ENCODE peak calls at places on chromosomes 7 and 10, in six cellular contexts. One of them, this sample, is unnamed.

GRCh38 chr7:5713124-5713912 is 68.1 kb downstream of the RNF216 start:
- DNase-seq in IMR-90: no peak
- DNase-seq in breast epithelium: no peak
- DNase-seq in lung: no peak
- DNase-seq in cardiac fibroblast: no peak
- DNase-seq in body of pancreas: no peak
- DNase-seq in this sample: no peak

GRCh38 chr10:13152286-13152685 is 9.1 kb upstream of the MCM10 start:
- DNase-seq in IMR-90: no peak
- DNase-seq in breast epithelium: no peak
- DNase-seq in lung: no peak
- DNase-seq in cardiac fibroblast: no peak
- DNase-seq in body of pancreas: no peak
- DNase-seq in this sample: no peak

GRCh38 chr10:110706690-110707098 is 62.6 kb downstream of the RBM20 start:
- DNase-seq in IMR-90: peak; percentile 94
- DNase-seq in breast epithelium: no peak
- DNase-seq in lung: no peak
- DNase-seq in cardiac fibroblast: peak; percentile 68
- DNase-seq in body of pancreas: no peak
- DNase-seq in this sample: no peak

GRCh38 chr10:4405828-4406227 is 420.2 kb upstream of the AKR1E2 start:
- DNase-seq in IMR-90: no peak
- DNase-seq in breast epithelium: no peak
- DNase-seq in lung: no peak
- DNase-seq in cardiac fibroblast: no peak
- DNase-seq in body of pancreas: no peak
- DNase-seq in this sample: no peak

GRCh38 chr7:2759736-2760097 is 71.7 kb downstream of the AMZ1 start:
- DNase-seq in IMR-90: no peak
- DNase-seq in breast epithelium: no peak
- DNase-seq in lung: no peak
- DNase-seq in cardiac fibroblast: no peak
- DNase-seq in body of pancreas: no peak
- DNase-seq in this sample: no peak

GRCh38 chr10:7161484-7162283 is 249.2 kb downstream of the SFMBT2 start:
- DNase-seq in IMR-90: no peak
- DNase-seq in breast epithelium: no peak
- DNase-seq in lung: no peak
- DNase-seq in cardiac fibroblast: peak; percentile 93
- DNase-seq in body of pancreas: peak; percentile 27
- DNase-seq in this sample: no peak

GRCh38 chr7:134483296-134483695 is 24.4 kb upstream of the AKR1B1 start:
- DNase-seq in IMR-90: no peak
- DNase-seq in breast epithelium: no peak
- DNase-seq in lung: no peak
- DNase-seq in cardiac fibroblast: no peak
- DNase-seq in body of pancreas: no peak
- DNase-seq in this sample: no peak

GRCh38 chr10:112585052-112585451 is 138.0 kb downstream of the VTI1A start:
- DNase-seq in IMR-90: peak; percentile 37
- DNase-seq in breast epithelium: no peak
- DNase-seq in lung: no peak
- DNase-seq in cardiac fibroblast: peak; percentile 27
- DNase-seq in body of pancreas: no peak
- DNase-seq in this sample: no peak

GRCh38 chr7:3217166-3217565 is 83.9 kb upstream of the SDK1 start:
- DNase-seq in IMR-90: peak; percentile 61
- DNase-seq in breast epithelium: no peak
- DNase-seq in lung: peak; percentile 18
- DNase-seq in cardiac fibroblast: peak; percentile 63
- DNase-seq in body of pancreas: peak; percentile 70
- DNase-seq in this sample: peak; percentile 29

GRCh38 chr10:70928140-70928539 is 39.8 kb upstream of the PCBD1 start:
- DNase-seq in IMR-90: no peak
- DNase-seq in breast epithelium: no peak
- DNase-seq in lung: no peak
- DNase-seq in cardiac fibroblast: no peak
- DNase-seq in body of pancreas: no peak
- DNase-seq in this sample: no peak

GRCh38 chr7:133436014-133436428 is 183.1 kb downstream of the EXOC4 start:
- DNase-seq in IMR-90: peak; percentile 79
- DNase-seq in breast epithelium: no peak
- DNase-seq in lung: no peak
- DNase-seq in cardiac fibroblast: peak; percentile 89
- DNase-seq in body of pancreas: no peak
- DNase-seq in this sample: no peak

GRCh38 chr7:1099154-1099542 is 11.2 kb downstream of the GPER1 start:
- DNase-seq in IMR-90: no peak
- DNase-seq in breast epithelium: no peak
- DNase-seq in lung: no peak
- DNase-seq in cardiac fibroblast: no peak
- DNase-seq in body of pancreas: no peak
- DNase-seq in this sample: no peak

GRCh38 chr10:123614888-123615287 is 51.3 kb upstream of the GPR26 start:
- DNase-seq in IMR-90: peak; percentile 7
- DNase-seq in breast epithelium: peak; percentile 85
- DNase-seq in lung: peak; percentile 59
- DNase-seq in cardiac fibroblast: peak; percentile 34
- DNase-seq in body of pancreas: peak; percentile 69
- DNase-seq in this sample: peak; percentile 85

GRCh38 chr7:117872565-117873055 is 631 bp downstream of the CTTNBP2 start:
- DNase-seq in IMR-90: no peak
- DNase-seq in breast epithelium: no peak
- DNase-seq in lung: no peak
- DNase-seq in cardiac fibroblast: no peak
- DNase-seq in body of pancreas: peak; percentile 40
- DNase-seq in this sample: peak; percentile 73

GRCh38 chr7:79084423-79084822 is 369.0 kb downstream of the MAGI2 start:
- DNase-seq in IMR-90: peak; percentile 33
- DNase-seq in breast epithelium: no peak
- DNase-seq in lung: no peak
- DNase-seq in cardiac fibroblast: no peak
- DNase-seq in body of pancreas: no peak
- DNase-seq in this sample: no peak

GRCh38 chr7:108310351-108310750 is 145.9 kb downstream of the NRCAM start:
- DNase-seq in IMR-90: no peak
- DNase-seq in breast epithelium: no peak
- DNase-seq in lung: no peak
- DNase-seq in cardiac fibroblast: peak; percentile 80
- DNase-seq in body of pancreas: no peak
- DNase-seq in this sample: no peak

GRCh38 chr10:70337201-70337651 is 45.2 kb downstream of the LRRC20 start:
- DNase-seq in IMR-90: peak; percentile 34
- DNase-seq in breast epithelium: no peak
- DNase-seq in lung: no peak
- DNase-seq in cardiac fibroblast: no peak
- DNase-seq in body of pancreas: no peak
- DNase-seq in this sample: no peak

GRCh38 chr10:19843487-19843886 is 27.3 kb downstream of the PLXDC2 start:
- DNase-seq in IMR-90: peak; percentile 44
- DNase-seq in breast epithelium: no peak
- DNase-seq in lung: no peak
- DNase-seq in cardiac fibroblast: peak; percentile 32
- DNase-seq in body of pancreas: no peak
- DNase-seq in this sample: no peak

GRCh38 chr7:134031835-134032617 is 95.1 kb upstream of the LRGUK start:
- DNase-seq in IMR-90: peak; percentile 4
- DNase-seq in breast epithelium: no peak
- DNase-seq in lung: no peak
- DNase-seq in cardiac fibroblast: no peak
- DNase-seq in body of pancreas: no peak
- DNase-seq in this sample: no peak

GRCh38 chr10:119206603-119207366 is 586 bp upstream of the GRK5 start:
- DNase-seq in IMR-90: peak; percentile 59
- DNase-seq in breast epithelium: peak; percentile 55
- DNase-seq in lung: peak; percentile 53
- DNase-seq in cardiac fibroblast: peak; percentile 77
- DNase-seq in body of pancreas: peak; percentile 63
- DNase-seq in this sample: peak; percentile 87

GRCh38 chr7:130445008-130445407 is 4.2 kb upstream of the CEP41 start:
- DNase-seq in IMR-90: no peak
- DNase-seq in breast epithelium: no peak
- DNase-seq in lung: no peak
- DNase-seq in cardiac fibroblast: no peak
- DNase-seq in body of pancreas: no peak
- DNase-seq in this sample: no peak
- TF ChIP-seq CTCF in IMR-90: no peak
- TF ChIP-seq CTCF in breast epithelium: no peak
- TF ChIP-seq CTCF in lung: no peak
- TF ChIP-seq CTCF in cardiac fibroblast: no peak
- TF ChIP-seq CTCF in body of pancreas: no peak
- TF ChIP-seq CTCF in this sample: peak; percentile 20

GRCh38 chr10:103658049-103658577 is 164.6 kb downstream of the NEURL1 start:
- DNase-seq in IMR-90: no peak
- DNase-seq in breast epithelium: no peak
- DNase-seq in lung: no peak
- DNase-seq in cardiac fibroblast: peak; percentile 64
- DNase-seq in body of pancreas: no peak
- DNase-seq in this sample: no peak

GRCh38 chr10:103661951-103662405 is 168.5 kb downstream of the NEURL1 start:
- DNase-seq in IMR-90: no peak
- DNase-seq in breast epithelium: no peak
- DNase-seq in lung: no peak
- DNase-seq in cardiac fibroblast: no peak
- DNase-seq in body of pancreas: no peak
- DNase-seq in this sample: no peak

GRCh38 chr10:103661198-103661950 is 167.9 kb downstream of the NEURL1 start:
- DNase-seq in IMR-90: peak; percentile 94
- DNase-seq in breast epithelium: peak; percentile 73
- DNase-seq in lung: peak; percentile 84
- DNase-seq in cardiac fibroblast: peak; percentile 96
- DNase-seq in body of pancreas: peak; percentile 53
- DNase-seq in this sample: peak; percentile 77

GRCh38 chr10:103660364-103661197 is 167.1 kb downstream of the NEURL1 start:
- DNase-seq in IMR-90: peak; percentile 48
- DNase-seq in breast epithelium: no peak
- DNase-seq in lung: no peak
- DNase-seq in cardiac fibroblast: peak; percentile 63
- DNase-seq in body of pancreas: no peak
- DNase-seq in this sample: no peak

DNA sequence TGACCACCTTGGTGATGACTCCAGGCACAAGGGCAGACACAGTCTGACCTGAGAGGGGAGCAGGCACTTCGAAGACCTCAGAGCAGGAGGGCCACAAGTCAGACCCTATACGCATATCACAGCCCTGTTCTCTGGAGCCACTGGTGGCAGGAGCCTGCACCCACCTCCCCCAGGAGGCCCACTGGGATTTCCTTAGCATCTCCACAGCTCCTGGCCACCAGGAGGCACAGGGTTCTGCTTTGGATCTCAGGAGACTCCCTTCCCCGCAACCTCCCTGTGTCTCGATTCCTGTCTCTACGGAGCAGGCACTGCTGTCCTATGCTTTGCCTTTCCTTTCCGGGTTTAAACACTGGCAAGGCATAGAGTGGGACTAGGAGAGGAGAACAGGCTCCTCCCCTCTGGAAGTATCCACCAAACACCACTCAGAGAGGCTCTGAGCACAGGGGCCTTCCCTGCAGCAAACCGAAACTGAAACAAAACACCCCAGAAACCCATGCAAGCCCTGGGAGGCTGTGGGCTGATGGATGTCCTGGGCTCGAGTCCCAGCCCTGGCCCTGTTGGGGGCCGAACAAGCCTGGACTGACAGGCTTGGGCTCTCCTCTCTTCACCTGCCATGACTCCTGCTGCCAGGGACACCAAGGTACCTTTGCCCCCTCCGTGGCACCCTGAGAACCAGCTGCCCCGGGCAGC is 166.3 kb downstream of the NEURL1 start:
- DNase-seq in IMR-90: peak; percentile 91
- DNase-seq in breast epithelium: no peak
- DNase-seq in lung: peak; percentile 79
- DNase-seq in cardiac fibroblast: peak; percentile 93
- DNase-seq in body of pancreas: peak; percentile 77
- DNase-seq in this sample: no peak
- TF ChIP-seq CTCF in IMR-90: peak; percentile 26
- TF ChIP-seq CTCF in breast epithelium: no peak
- TF ChIP-seq CTCF in lung: no peak
- TF ChIP-seq CTCF in cardiac fibroblast: peak; percentile 28
- TF ChIP-seq CTCF in body of pancreas: no peak
- TF ChIP-seq CTCF in this sample: no peak

GRCh38 chr10:36640626-36641025 is 484.8 kb upstream of the ANKRD30A start:
- DNase-seq in IMR-90: peak; percentile 3
- DNase-seq in breast epithelium: no peak
- DNase-seq in lung: no peak
- DNase-seq in cardiac fibroblast: no peak
- DNase-seq in body of pancreas: no peak
- DNase-seq in this sample: no peak

GRCh38 chr10:36634916-36635315 is 490.5 kb upstream of the ANKRD30A start:
- DNase-seq in IMR-90: peak; percentile 76
- DNase-seq in breast epithelium: no peak
- DNase-seq in lung: no peak
- DNase-seq in cardiac fibroblast: peak; percentile 24
- DNase-seq in body of pancreas: no peak
- DNase-seq in this sample: no peak

GRCh38 chr10:36636879-36637278 is 488.5 kb upstream of the ANKRD30A start:
- DNase-seq in IMR-90: peak; percentile 5
- DNase-seq in breast epithelium: no peak
- DNase-seq in lung: no peak
- DNase-seq in cardiac fibroblast: no peak
- DNase-seq in body of pancreas: no peak
- DNase-seq in this sample: no peak

GRCh38 chr10:36636285-36636839 is 489.0 kb upstream of the ANKRD30A start:
- DNase-seq in IMR-90: no peak
- DNase-seq in breast epithelium: no peak
- DNase-seq in lung: no peak
- DNase-seq in cardiac fibroblast: no peak
- DNase-seq in body of pancreas: no peak
- DNase-seq in this sample: no peak

GRCh38 chr10:36638461-36638860 is 486.9 kb upstream of the ANKRD30A start:
- DNase-seq in IMR-90: peak; percentile 10
- DNase-seq in breast epithelium: no peak
- DNase-seq in lung: no peak
- DNase-seq in cardiac fibroblast: no peak
- DNase-seq in body of pancreas: no peak
- DNase-seq in this sample: no peak
- TF ChIP-seq CTCF in IMR-90: no peak
- TF ChIP-seq CTCF in breast epithelium: no peak
- TF ChIP-seq CTCF in lung: no peak
- TF ChIP-seq CTCF in cardiac fibroblast: no peak
- TF ChIP-seq CTCF in body of pancreas: no peak
- TF ChIP-seq CTCF in this sample: no peak

GRCh38 chr7:43929529-43930457 is 3.6 kb downstream of the UBE2D4 start:
- DNase-seq in IMR-90: no peak
- DNase-seq in breast epithelium: no peak
- DNase-seq in lung: no peak
- DNase-seq in cardiac fibroblast: no peak
- DNase-seq in body of pancreas: no peak
- DNase-seq in this sample: no peak

GRCh38 chr7:43921423-43921822 is 4.8 kb upstream of the UBE2D4 start:
- DNase-seq in IMR-90: no peak
- DNase-seq in breast epithelium: no peak
- DNase-seq in lung: no peak
- DNase-seq in cardiac fibroblast: no peak
- DNase-seq in body of pancreas: peak; percentile 53
- DNase-seq in this sample: no peak

GRCh38 chr7:43927810-43928209 is 1.6 kb downstream of the UBE2D4 start:
- DNase-seq in IMR-90: no peak
- DNase-seq in breast epithelium: no peak
- DNase-seq in lung: no peak
- DNase-seq in cardiac fibroblast: no peak
- DNase-seq in body of pancreas: no peak
- DNase-seq in this sample: no peak

GRCh38 chr7:43922726-43923125 is 3.5 kb upstream of the UBE2D4 start:
- DNase-seq in IMR-90: no peak
- DNase-seq in breast epithelium: no peak
- DNase-seq in lung: no peak
- DNase-seq in cardiac fibroblast: no peak
- DNase-seq in body of pancreas: no peak
- DNase-seq in this sample: no peak

GRCh38 chr7:43926193-43927043 is at the start of gene UBE2D4:
- DNase-seq in IMR-90: peak; percentile 56
- DNase-seq in breast epithelium: peak; percentile 84
- DNase-seq in lung: peak; percentile 89
- DNase-seq in cardiac fibroblast: peak; percentile 65
- DNase-seq in body of pancreas: peak; percentile 90
- DNase-seq in this sample: peak; percentile 85
- TF ChIP-seq CTCF in IMR-90: no peak
- TF ChIP-seq CTCF in breast epithelium: no peak
- TF ChIP-seq CTCF in lung: no peak
- TF ChIP-seq CTCF in cardiac fibroblast: peak; percentile 2
- TF ChIP-seq CTCF in body of pancreas: no peak
- TF ChIP-seq CTCF in this sample: peak; percentile 24

This sample was measured in type B pancreatic cell.